ENCODE peak calls at places on chromosome 14, in eight cellular contexts. One of them, this sample, is unnamed.

GRCh38 chr14:29262979-29263378 is 496.4 kb downstream of the FOXG1 start:
- DNase-seq in Peyer's patch: no peak
- DNase-seq in astrocyte of the spinal cord: no peak
- DNase-seq in left lung: no peak
- DNase-seq in body of pancreas: no peak
- DNase-seq in SK-N-SH: no peak
- DNase-seq in WTC11: no peak
- DNase-seq in lower lobe of right lung: no peak
- DNase-seq in this sample: no peak

GRCh38 chr14:84969501-84969900 is 560.4 kb upstream of the FLRT2 start:
- DNase-seq in SK-N-SH: no peak
- DNase-seq in WTC11: no peak
- DNase-seq in astrocyte of the spinal cord: no peak
- DNase-seq in lower lobe of right lung: no peak
- DNase-seq in left lung: no peak
- DNase-seq in body of pancreas: no peak
- DNase-seq in Peyer's patch: no peak
- DNase-seq in this sample: no peak

GRCh38 chr14:64715628-64716412 is 11.6 kb downstream of the PLEKHG3 start:
- DNase-seq in left lung: peak
- DNase-seq in WTC11: peak
- DNase-seq in astrocyte of the spinal cord: peak
- DNase-seq in lower lobe of right lung: no peak
- DNase-seq in Peyer's patch: no peak
- DNase-seq in body of pancreas: peak
- DNase-seq in SK-N-SH: no peak
- DNase-seq in this sample: no peak

GRCh38 chr14:71346685-71347084 is 439.4 kb downstream of the PCNX1 start:
- DNase-seq in WTC11: no peak
- DNase-seq in Peyer's patch: no peak
- DNase-seq in lower lobe of right lung: no peak
- DNase-seq in left lung: no peak
- DNase-seq in SK-N-SH: no peak
- DNase-seq in astrocyte of the spinal cord: no peak
- DNase-seq in body of pancreas: no peak
- DNase-seq in this sample: no peak

GRCh38 chr14:70254476-70254961 is 65.8 kb upstream of the SLC8A3 start:
- DNase-seq in SK-N-SH: peak
- DNase-seq in astrocyte of the spinal cord: peak
- DNase-seq in Peyer's patch: no peak
- DNase-seq in WTC11: peak
- DNase-seq in body of pancreas: peak
- DNase-seq in lower lobe of right lung: peak
- DNase-seq in left lung: peak
- DNase-seq in this sample: no peak

GRCh38 chr14:43161477-43161876 is 1345.6 kb downstream of the FSCB start:
- DNase-seq in left lung: no peak
- DNase-seq in astrocyte of the spinal cord: no peak
- DNase-seq in Peyer's patch: no peak
- DNase-seq in SK-N-SH: no peak
- DNase-seq in lower lobe of right lung: no peak
- DNase-seq in body of pancreas: no peak
- DNase-seq in WTC11: no peak
- DNase-seq in this sample: no peak

GRCh38 chr14:106436310-106436905 is 910.0 kb downstream of the TMEM121 start:
- DNase-seq in Peyer's patch: peak
- DNase-seq in left lung: peak
- DNase-seq in WTC11: peak
- DNase-seq in lower lobe of right lung: peak
- DNase-seq in astrocyte of the spinal cord: no peak
- DNase-seq in SK-N-SH: no peak
- DNase-seq in body of pancreas: peak
- DNase-seq in this sample: peak

GRCh38 chr14:19729763-19730162 is 13.6 kb upstream of the OR4Q3 start:
- DNase-seq in WTC11: no peak
- DNase-seq in SK-N-SH: no peak
- DNase-seq in lower lobe of right lung: no peak
- DNase-seq in Peyer's patch: no peak
- DNase-seq in astrocyte of the spinal cord: no peak
- DNase-seq in body of pancreas: no peak
- DNase-seq in left lung: no peak
- DNase-seq in this sample: no peak

GRCh38 chr14:34649344-34649743 is 19.4 kb upstream of the SNX6 start:
- DNase-seq in SK-N-SH: no peak
- DNase-seq in WTC11: no peak
- DNase-seq in body of pancreas: no peak
- DNase-seq in Peyer's patch: no peak
- DNase-seq in left lung: no peak
- DNase-seq in lower lobe of right lung: no peak
- DNase-seq in astrocyte of the spinal cord: peak
- DNase-seq in this sample: no peak

GRCh38 chr14:22748691-22749090 is 17.8 kb upstream of the OXA1L start:
- DNase-seq in left lung: no peak
- DNase-seq in astrocyte of the spinal cord: no peak
- DNase-seq in lower lobe of right lung: no peak
- DNase-seq in Peyer's patch: no peak
- DNase-seq in WTC11: no peak
- DNase-seq in body of pancreas: no peak
- DNase-seq in SK-N-SH: no peak
- DNase-seq in this sample: no peak

GRCh38 chr14:93970967-93971634 is 5.3 kb downstream of the ASB2 start:
- DNase-seq in lower lobe of right lung: peak
- DNase-seq in WTC11: no peak
- DNase-seq in body of pancreas: no peak
- DNase-seq in SK-N-SH: no peak
- DNase-seq in astrocyte of the spinal cord: no peak
- DNase-seq in left lung: no peak
- DNase-seq in Peyer's patch: peak
- DNase-seq in this sample: no peak
- TF ChIP-seq CTCF in lower lobe of right lung: no peak
- TF ChIP-seq CTCF in WTC11: no peak
- TF ChIP-seq CTCF in body of pancreas: no peak
- TF ChIP-seq CTCF in SK-N-SH: no peak
- TF ChIP-seq CTCF in astrocyte of the spinal cord: no peak
- TF ChIP-seq CTCF in left lung: no peak
- TF ChIP-seq CTCF in Peyer's patch: no peak
- TF ChIP-seq CTCF in this sample: peak

GRCh38 chr14:73369433-73369832 is 88.9 kb downstream of the NUMB start:
- DNase-seq in SK-N-SH: no peak
- DNase-seq in left lung: no peak
- DNase-seq in body of pancreas: no peak
- DNase-seq in lower lobe of right lung: no peak
- DNase-seq in WTC11: no peak
- DNase-seq in Peyer's patch: no peak
- DNase-seq in astrocyte of the spinal cord: no peak
- DNase-seq in this sample: no peak
- TF ChIP-seq CTCF in SK-N-SH: no peak
- TF ChIP-seq CTCF in left lung: no peak
- TF ChIP-seq CTCF in body of pancreas: no peak
- TF ChIP-seq CTCF in lower lobe of right lung: no peak
- TF ChIP-seq CTCF in WTC11: no peak
- TF ChIP-seq CTCF in Peyer's patch: no peak
- TF ChIP-seq CTCF in astrocyte of the spinal cord: no peak
- TF ChIP-seq CTCF in this sample: no peak

GRCh38 chr14:38808734-38809455 is 294.1 kb downstream of the SEC23A start:
- DNase-seq in body of pancreas: no peak
- DNase-seq in lower lobe of right lung: no peak
- DNase-seq in left lung: no peak
- DNase-seq in Peyer's patch: no peak
- DNase-seq in SK-N-SH: no peak
- DNase-seq in WTC11: peak
- DNase-seq in astrocyte of the spinal cord: no peak
- DNase-seq in this sample: no peak
- TF ChIP-seq CTCF in body of pancreas: no peak
- TF ChIP-seq CTCF in lower lobe of right lung: no peak
- TF ChIP-seq CTCF in left lung: no peak
- TF ChIP-seq CTCF in Peyer's patch: no peak
- TF ChIP-seq CTCF in SK-N-SH: no peak
- TF ChIP-seq CTCF in WTC11: peak
- TF ChIP-seq CTCF in astrocyte of the spinal cord: no peak
- TF ChIP-seq CTCF in this sample: no peak

GRCh38 chr14:54722791-54723432 is 156.0 kb downstream of the SAMD4A start:
- DNase-seq in left lung: no peak
- DNase-seq in Peyer's patch: no peak
- DNase-seq in WTC11: no peak
- DNase-seq in lower lobe of right lung: no peak
- DNase-seq in astrocyte of the spinal cord: peak
- DNase-seq in body of pancreas: no peak
- DNase-seq in SK-N-SH: no peak
- DNase-seq in this sample: no peak
- TF ChIP-seq CTCF in left lung: peak
- TF ChIP-seq CTCF in Peyer's patch: peak
- TF ChIP-seq CTCF in WTC11: no peak
- TF ChIP-seq CTCF in lower lobe of right lung: peak
- TF ChIP-seq CTCF in astrocyte of the spinal cord: peak
- TF ChIP-seq CTCF in body of pancreas: no peak
- TF ChIP-seq CTCF in SK-N-SH: peak
- TF ChIP-seq CTCF in this sample: peak

GRCh38 chr14:52380294-52380693 is 66.2 kb downstream of the PTGER2 start:
- DNase-seq in WTC11: no peak
- DNase-seq in astrocyte of the spinal cord: peak
- DNase-seq in left lung: no peak
- DNase-seq in lower lobe of right lung: no peak
- DNase-seq in SK-N-SH: no peak
- DNase-seq in Peyer's patch: no peak
- DNase-seq in body of pancreas: no peak
- DNase-seq in this sample: no peak

GRCh38 chr14:52377940-52378339 is 63.8 kb downstream of the PTGER2 start:
- DNase-seq in body of pancreas: no peak
- DNase-seq in left lung: no peak
- DNase-seq in lower lobe of right lung: no peak
- DNase-seq in Peyer's patch: no peak
- DNase-seq in WTC11: peak
- DNase-seq in astrocyte of the spinal cord: no peak
- DNase-seq in SK-N-SH: no peak
- DNase-seq in this sample: no peak
- TF ChIP-seq CTCF in body of pancreas: no peak
- TF ChIP-seq CTCF in left lung: no peak
- TF ChIP-seq CTCF in lower lobe of right lung: no peak
- TF ChIP-seq CTCF in Peyer's patch: no peak
- TF ChIP-seq CTCF in WTC11: peak
- TF ChIP-seq CTCF in astrocyte of the spinal cord: no peak
- TF ChIP-seq CTCF in SK-N-SH: no peak
- TF ChIP-seq CTCF in this sample: no peak

GRCh38 chr14:89309670-89310177 is 107.3 kb downstream of the FOXN3 start:
- DNase-seq in astrocyte of the spinal cord: no peak
- DNase-seq in Peyer's patch: no peak
- DNase-seq in lower lobe of right lung: no peak
- DNase-seq in SK-N-SH: no peak
- DNase-seq in body of pancreas: no peak
- DNase-seq in left lung: no peak
- DNase-seq in WTC11: no peak
- DNase-seq in this sample: no peak
- TF ChIP-seq CTCF in astrocyte of the spinal cord: no peak
- TF ChIP-seq CTCF in Peyer's patch: no peak
- TF ChIP-seq CTCF in lower lobe of right lung: no peak
- TF ChIP-seq CTCF in SK-N-SH: no peak
- TF ChIP-seq CTCF in body of pancreas: no peak
- TF ChIP-seq CTCF in left lung: no peak
- TF ChIP-seq CTCF in WTC11: no peak
- TF ChIP-seq CTCF in this sample: no peak

DNA sequence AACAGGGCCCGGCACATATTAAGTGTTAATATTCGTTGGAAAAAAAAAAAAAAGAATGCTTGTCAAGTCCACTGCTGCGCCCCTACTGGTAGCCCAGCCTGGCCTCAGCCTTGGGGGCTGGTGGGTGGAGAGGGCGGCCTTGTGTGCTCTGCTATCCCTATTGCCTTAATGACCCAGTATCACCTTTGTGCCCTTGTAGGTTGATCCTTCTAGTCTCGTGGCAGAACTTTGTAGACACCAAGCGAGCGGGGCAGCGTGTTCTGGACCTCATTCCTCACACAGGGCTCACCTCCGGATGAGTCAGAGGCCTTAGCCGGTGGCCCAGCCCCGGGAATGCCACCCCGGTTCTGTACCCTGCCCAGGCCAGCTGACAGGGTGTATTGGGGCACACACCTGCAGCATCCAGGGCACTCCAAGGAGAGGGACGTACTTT is 1.8 kb upstream of the RCOR1 start:
- DNase-seq in SK-N-SH: peak
- DNase-seq in Peyer's patch: no peak
- DNase-seq in body of pancreas: peak
- DNase-seq in astrocyte of the spinal cord: peak
- DNase-seq in lower lobe of right lung: peak
- DNase-seq in left lung: no peak
- DNase-seq in WTC11: peak
- DNase-seq in this sample: no peak
- TF ChIP-seq CTCF in SK-N-SH: peak
- TF ChIP-seq CTCF in Peyer's patch: peak
- TF ChIP-seq CTCF in body of pancreas: peak
- TF ChIP-seq CTCF in astrocyte of the spinal cord: peak
- TF ChIP-seq CTCF in lower lobe of right lung: peak
- TF ChIP-seq CTCF in left lung: no peak
- TF ChIP-seq CTCF in WTC11: peak
- TF ChIP-seq CTCF in this sample: peak

DNA sequence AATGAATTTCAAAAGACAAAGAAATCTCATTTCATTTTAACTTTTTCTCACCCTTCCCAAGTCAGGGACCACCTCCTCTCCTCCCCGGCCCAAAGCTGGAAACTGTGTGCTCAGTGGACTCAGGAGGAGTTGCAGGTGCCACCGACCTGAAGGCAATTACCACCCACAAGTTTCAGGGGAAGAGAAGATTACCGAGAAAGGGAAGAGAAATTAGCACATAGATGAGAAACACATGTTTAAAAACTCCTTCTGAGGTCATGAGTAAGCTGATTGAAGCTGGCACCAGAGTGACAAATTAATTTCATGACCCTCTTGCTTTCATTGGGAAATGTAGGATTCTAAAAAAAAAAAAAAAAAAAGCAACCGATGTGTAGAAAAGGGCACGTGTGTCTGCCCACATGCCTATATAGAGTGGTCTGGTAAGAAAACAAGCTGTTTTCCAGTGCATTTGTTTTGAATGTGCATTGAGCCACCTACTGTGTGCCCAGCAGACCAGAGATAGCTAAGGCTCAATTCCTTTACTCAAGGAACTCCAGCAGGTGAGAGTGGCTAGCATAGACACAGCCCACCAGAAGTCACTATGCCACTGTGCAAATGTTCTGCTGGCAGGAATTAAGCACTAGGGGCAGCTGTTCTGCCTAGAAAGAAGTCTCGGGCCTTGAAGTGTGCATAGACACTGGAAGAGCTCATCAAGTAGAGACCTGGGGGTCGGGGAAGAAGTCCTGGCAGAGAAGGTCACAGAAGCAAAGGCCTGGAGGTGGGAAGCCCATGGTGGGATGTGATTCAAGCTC is 30.5 kb downstream of the DPF3 start:
- DNase-seq in astrocyte of the spinal cord: no peak
- DNase-seq in SK-N-SH: no peak
- DNase-seq in left lung: no peak
- DNase-seq in lower lobe of right lung: no peak
- DNase-seq in WTC11: no peak
- DNase-seq in Peyer's patch: no peak
- DNase-seq in body of pancreas: no peak
- DNase-seq in this sample: no peak
- TF ChIP-seq CTCF in astrocyte of the spinal cord: no peak
- TF ChIP-seq CTCF in SK-N-SH: no peak
- TF ChIP-seq CTCF in left lung: no peak
- TF ChIP-seq CTCF in lower lobe of right lung: no peak
- TF ChIP-seq CTCF in WTC11: no peak
- TF ChIP-seq CTCF in Peyer's patch: no peak
- TF ChIP-seq CTCF in body of pancreas: no peak
- TF ChIP-seq CTCF in this sample: no peak

GRCh38 chr14:60656755-60657608 is 7.7 kb upstream of the SIX1 start:
- DNase-seq in body of pancreas: peak
- DNase-seq in left lung: peak
- DNase-seq in WTC11: peak
- DNase-seq in SK-N-SH: peak
- DNase-seq in Peyer's patch: peak
- DNase-seq in lower lobe of right lung: peak
- DNase-seq in astrocyte of the spinal cord: peak
- DNase-seq in this sample: no peak
- TF ChIP-seq CTCF in body of pancreas: peak
- TF ChIP-seq CTCF in left lung: peak
- TF ChIP-seq CTCF in WTC11: no peak
- TF ChIP-seq CTCF in SK-N-SH: peak
- TF ChIP-seq CTCF in Peyer's patch: peak
- TF ChIP-seq CTCF in lower lobe of right lung: peak
- TF ChIP-seq CTCF in astrocyte of the spinal cord: peak
- TF ChIP-seq CTCF in this sample: peak

This sample was measured in CD14-positive monocyte.